ENCODE peak calls at places on chromosomes 6 and 20, in nine cellular contexts. T is body of pancreas, D is Peyer's patch, S is left ventricle myocardium inferior, V is lower lobe of right lung, E is breast epithelium, Y is fibroblast of lung, L is heart right ventricle, O is transverse colon. N is an unnamed sample. For H3K4me1, the result is how much of the 10 kb centered on the place peaks cover.

GRCh38 chr6:90435207-90435899 is 138.7 kb upstream of the BACH2 start:
- DNase-seq in E (no peak), V (no peak), T (no peak), L (no peak), Y (no peak), D (no peak), S (no peak), O (no peak), N (no peak)

GRCh38 chr6:158016571-158017383 is 35.1 kb downstream of the SYNJ2 start:
- DNase-seq in O (no peak), E (no peak), V (peak), Y (no peak), T (peak), D (no peak), S (peak), L (no peak), N (no peak)

GRCh38 chr20:34472246-34472925 is 43.8 kb upstream of the DYNLRB1 start:
- DNase-seq in S (no peak), T (no peak), D (no peak), V (no peak), E (no peak), Y (peak), O (no peak), L (no peak), N (no peak)

GRCh38 chr6:1346556-1347186 is 34.8 kb downstream of the FOXQ1 start:
- DNase-seq in L (no peak), E (no peak), V (no peak), O (no peak), D (no peak), Y (peak), S (no peak), T (no peak), N (no peak)

GRCh38 chr6:135179920-135180457 is 1.1 kb upstream of the MYB start:
- DNase-seq in L (no peak), Y (peak), S (no peak), D (no peak), T (no peak), O (no peak), E (no peak), V (no peak), N (no peak)

GRCh38 chr6:158283304-158284005 is 28.8 kb upstream of the TULP4 start:
- DNase-seq in O (no peak), S (no peak), D (no peak), E (no peak), T (no peak), Y (peak), V (no peak), L (no peak), N (no peak)

GRCh38 chr20:38337561-38338140 is 8.6 kb upstream of the LBP start:
- DNase-seq in V (no peak), O (no peak), T (no peak), E (no peak), D (peak), L (peak), S (no peak), Y (no peak), N (no peak)

GRCh38 chr6:110285306-110286060 is 72.7 kb downstream of the METTL24 start:
- DNase-seq in T (no peak), L (no peak), D (no peak), V (no peak), E (no peak), O (peak), Y (no peak), S (no peak), N (no peak)

GRCh38 chr6:46773201-46773855 is 19.9 kb upstream of the MEP1A start:
- DNase-seq in O (no peak), V (no peak), L (no peak), D (no peak), Y (no peak), T (no peak), S (no peak), E (no peak), N (no peak)

GRCh38 chr6:80210618-80211017 is 104.1 kb downstream of the BCKDHB start:
- DNase-seq in S (peak), O (peak), E (no peak), L (no peak), Y (peak), D (no peak), T (no peak), V (no peak), N (no peak)

GRCh38 chr6:82971877-82972460 is 93.7 kb downstream of the UBE3D start:
- DNase-seq in D (no peak), E (no peak), V (no peak), O (no peak), S (no peak), T (no peak), L (no peak), Y (no peak), N (no peak)

GRCh38 chr6:64996301-64996700 is 710.7 kb downstream of the EYS start:
- DNase-seq in O (no peak), T (no peak), Y (no peak), V (no peak), L (no peak), S (no peak), E (no peak), D (no peak), N (no peak)

GRCh38 chr6:41780623-41781301 is at the start of gene PRICKLE4:
- DNase-seq in T (peak), D (peak), E (no peak), L (peak), V (peak), Y (no peak), S (peak), O (peak), N (peak)

GRCh38 chr6:42086046-42086664 is 35.8 kb downstream of the TAF8 start:
- DNase-seq in L (no peak), T (peak), D (no peak), E (no peak), Y (peak), S (no peak), O (no peak), V (no peak), N (peak)

GRCh38 chr20:6051505-6051904 is 2.4 kb downstream of the LRRN4 start:
- DNase-seq in Y (peak), D (no peak), O (no peak), L (no peak), V (no peak), S (no peak), E (no peak), T (peak), N (no peak)

GRCh38 chr6:39823187-39823815 is 31.1 kb downstream of the DAAM2 start:
- DNase-seq in E (no peak), V (no peak), D (no peak), L (peak), T (peak), O (peak), S (peak), Y (peak), N (peak)

GRCh38 chr6:32692019-32692418 is 25.6 kb upstream of the HLA-DQB1 start:
- DNase-seq in S (no peak), D (peak), E (no peak), O (peak), L (no peak), T (no peak), Y (no peak), V (peak), N (no peak)

GRCh38 chr6:118965354-118965753 is 30.4 kb upstream of the MCM9 start:
- DNase-seq in Y (no peak), L (no peak), O (no peak), E (no peak), T (no peak), D (no peak), V (no peak), S (no peak), N (no peak)

GRCh38 chr20:46267108-46267820 is 41.0 kb downstream of the CDH22 start:
- DNase-seq in D (no peak), O (no peak), T (no peak), Y (no peak), L (no peak), V (no peak), S (no peak), E (no peak), N (no peak)

GRCh38 chr6:20929283-20929682 is 395.0 kb downstream of the CDKAL1 start:
- DNase-seq in T (no peak), V (no peak), O (no peak), D (no peak), L (no peak), Y (peak), E (no peak), S (no peak), N (no peak)

GRCh38 chr20:57392130-57392445 is 892 bp downstream of the RBM38 start:
- DNase-seq in Y (no peak), E (no peak), D (no peak), L (no peak), O (no peak), T (no peak), V (peak), S (no peak), N (no peak)
- H3K27ac ChIP-seq in Y (no peak), E (peak), D (peak), L (peak), O (peak), T (no peak), V (peak), S (peak), N (peak)

DNA sequence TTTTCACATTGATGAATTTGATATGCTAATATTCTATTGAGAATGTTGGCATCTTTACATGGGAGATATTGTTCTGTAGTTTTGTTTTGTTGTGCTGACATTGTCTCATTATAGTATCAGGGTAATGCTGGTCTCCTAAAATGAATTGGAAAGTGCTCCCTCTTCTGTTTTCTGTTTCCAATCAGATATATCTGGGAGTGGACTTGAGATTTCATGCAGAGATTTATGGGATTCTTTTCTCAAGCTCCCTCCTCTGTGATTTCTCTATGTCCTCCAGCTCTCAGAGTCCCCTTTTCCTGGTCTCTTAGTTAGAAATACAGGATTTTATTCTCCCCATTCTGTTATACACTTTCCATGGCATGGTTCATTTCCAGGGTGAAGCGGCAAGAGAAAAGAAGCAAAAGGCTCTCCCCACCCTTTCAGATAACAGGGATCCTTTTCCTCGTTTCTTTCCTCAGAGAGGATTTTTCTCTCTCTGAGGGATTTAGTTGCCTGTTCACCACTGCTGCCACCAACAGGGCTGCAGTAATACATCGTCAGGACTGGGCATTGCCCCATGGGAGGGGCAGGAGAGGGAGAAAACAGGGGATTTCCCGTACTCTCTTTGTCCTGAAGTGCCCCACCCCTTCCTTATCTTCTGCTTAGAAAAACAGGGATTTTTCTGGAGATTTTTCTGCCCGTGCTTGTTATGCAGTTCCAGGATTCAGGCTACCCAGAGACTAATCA is 59.3 kb upstream of the STMND1 start:
- DNase-seq in S (no peak), L (no peak), T (peak), D (no peak), E (no peak), Y (peak), O (peak), V (no peak), N (no peak)
- TF ChIP-seq CTCF in S (peak), L (peak), T (no peak), D (no peak), E (peak), Y (peak), O (peak), V (no peak), N (no peak)

GRCh38 chr20:21234816-21235215 is 68.3 kb upstream of the XRN2 start:
- DNase-seq in Y (no peak), O (no peak), E (no peak), D (no peak), S (no peak), L (no peak), V (no peak), T (no peak), N (no peak)

GRCh38 chr20:21232546-21233280 is 70.4 kb upstream of the XRN2 start:
- DNase-seq in T (no peak), V (no peak), D (no peak), E (no peak), O (no peak), Y (no peak), L (no peak), S (no peak), N (no peak)

GRCh38 chr20:21235346-21235712 is 67.8 kb upstream of the XRN2 start:
- DNase-seq in E (no peak), T (no peak), L (no peak), D (no peak), O (no peak), Y (no peak), S (no peak), V (no peak), N (no peak)

GRCh38 chr20:21235713-21236445 is 67.3 kb upstream of the XRN2 start:
- DNase-seq in L (peak), O (peak), S (peak), T (peak), Y (peak), D (peak), V (peak), E (peak), N (peak)

DNA sequence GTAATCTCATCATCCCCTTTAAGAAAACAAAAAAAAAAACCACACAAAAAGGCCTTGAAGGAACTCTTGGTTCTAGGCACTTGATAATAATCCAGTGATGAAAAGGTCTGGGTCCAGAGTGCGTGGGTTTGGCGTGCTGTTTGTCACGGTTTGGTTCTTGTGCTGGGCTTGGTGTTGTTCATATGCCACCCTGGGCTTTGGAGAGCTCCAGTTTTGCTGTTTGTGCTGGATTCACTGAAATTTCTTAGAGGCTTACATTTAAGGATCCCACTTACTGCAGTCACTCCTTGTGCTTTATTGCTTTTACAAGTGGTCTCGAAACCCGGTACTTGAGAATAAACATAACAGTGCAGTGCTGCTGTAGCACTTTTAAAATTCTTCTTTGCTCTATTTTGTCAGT is 68.8 kb upstream of the XRN2 start:
- DNase-seq in S (no peak), E (no peak), T (no peak), Y (no peak), D (no peak), O (no peak), L (no peak), V (no peak), N (no peak)
- H3K4me1 ChIP-seq in S (under half), E (under half), T (under half), Y (under half), D (under half), O (under half), L (under half), V (under half), N (under half)

GRCh38 chr20:50304883-50305635 is 114.4 kb downstream of the CEBPB start:
- DNase-seq in L (peak), V (peak), T (peak), S (peak), E (no peak), Y (peak), D (peak), O (peak), N (peak)

GRCh38 chr20:50304501-50304856 is 113.8 kb downstream of the CEBPB start:
- DNase-seq in E (no peak), D (no peak), O (peak), T (peak), V (no peak), Y (peak), L (peak), S (peak), N (peak)

GRCh38 chr20:50302463-50303041 is 111.9 kb downstream of the CEBPB start:
- DNase-seq in Y (no peak), E (no peak), D (peak), L (no peak), V (peak), T (no peak), O (no peak), S (no peak), N (peak)

GRCh38 chr20:50305636-50306477 is 115.2 kb downstream of the CEBPB start:
- DNase-seq in E (no peak), O (peak), T (peak), S (no peak), Y (peak), D (peak), V (no peak), L (no peak), N (peak)

DNA sequence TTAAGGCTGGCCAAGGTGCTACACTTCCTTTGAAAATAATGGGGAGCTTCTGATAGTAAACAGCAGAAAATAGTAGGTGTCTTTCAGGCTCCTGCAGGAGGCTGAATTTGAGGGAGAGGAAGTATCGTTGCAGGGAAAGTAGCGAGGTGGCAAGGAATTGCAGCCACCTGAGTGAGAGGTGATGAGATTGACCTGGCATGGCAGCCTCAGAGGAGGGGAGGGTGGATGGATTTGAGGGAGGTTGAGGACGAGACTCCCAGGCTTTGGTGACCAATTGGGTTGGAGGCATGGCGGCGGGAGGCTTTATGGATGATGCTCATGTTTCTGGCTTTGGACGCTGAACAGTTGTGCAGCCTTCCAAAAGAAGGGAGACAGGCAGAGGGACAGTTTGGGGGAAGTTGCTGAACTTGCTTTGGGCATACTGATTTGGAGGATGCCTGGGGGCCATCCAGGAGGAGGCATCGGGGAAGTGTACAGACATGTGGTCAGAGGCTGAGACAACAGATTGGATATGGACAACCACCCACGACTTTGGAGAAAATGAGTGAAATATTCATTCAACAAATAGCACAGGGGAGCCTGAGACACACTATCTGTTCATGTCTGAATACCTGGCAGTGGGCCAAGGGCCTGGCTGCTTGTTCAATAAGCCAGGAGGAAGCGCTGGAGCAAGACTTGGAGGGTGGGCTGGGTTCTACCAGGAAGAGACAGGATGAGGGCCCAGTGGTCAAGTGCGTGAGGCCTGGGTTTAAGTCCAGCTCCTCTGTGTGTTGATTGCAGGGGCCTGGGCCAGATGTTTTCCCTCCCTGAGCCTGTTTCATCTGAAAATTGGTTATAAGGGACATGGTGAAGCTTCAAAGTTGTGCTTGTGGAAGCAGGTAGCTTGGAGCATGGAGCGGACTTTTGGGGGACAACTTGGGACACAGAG is 113.2 kb downstream of the CEBPB start:
- DNase-seq in S (peak), T (peak), Y (peak), D (peak), O (peak), V (peak), E (no peak), L (peak), N (peak)
- H3K27ac ChIP-seq in S (peak), T (peak), Y (peak), D (peak), O (peak), V (peak), E (peak), L (peak), N (peak)

DNA sequence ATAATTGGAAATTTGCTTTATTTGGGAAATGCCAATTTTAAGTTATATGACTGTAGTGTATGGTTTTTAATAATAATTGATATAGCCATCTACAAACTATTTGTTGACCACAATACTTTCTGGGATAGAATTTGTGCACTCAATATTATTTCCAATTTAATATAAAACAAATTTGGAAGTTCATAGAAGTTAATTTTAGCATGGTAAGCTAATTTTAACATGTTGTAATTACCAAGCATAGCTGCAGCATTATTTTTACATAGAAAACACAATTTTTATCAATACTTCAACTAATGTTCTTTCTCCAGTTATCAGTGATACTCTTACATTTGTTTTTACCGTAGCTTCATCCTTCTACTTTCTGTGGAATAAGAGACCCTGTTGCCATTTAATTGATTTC is 100.8 kb downstream of the L3MBTL3 start:
- DNase-seq in E (no peak), T (no peak), L (no peak), D (no peak), S (no peak), Y (no peak), V (no peak), O (no peak), N (no peak)
- TF ChIP-seq CTCF in E (no peak), T (no peak), L (no peak), D (no peak), S (no peak), Y (no peak), V (no peak), O (no peak), N (no peak)

GRCh38 chr6:17043148-17043522 is 58.7 kb upstream of the STMND1 start:
- DNase-seq in O (no peak), D (no peak), V (no peak), T (no peak), S (no peak), L (no peak), E (no peak), Y (no peak), N (no peak)

GRCh38 chr6:17045581-17046322 is 56.1 kb upstream of the STMND1 start:
- DNase-seq in S (no peak), O (no peak), T (no peak), E (no peak), Y (peak), D (no peak), V (no peak), L (peak), N (no peak)
- H3K4me1 ChIP-seq in S (under half), O (under half), T (under half), E (under half), Y (under half), D (under half), V (under half), L (under half), N (under half)